ENCODE peak calls at places on chromosome 1, in ten cellular contexts. One of them, this sample, is unnamed.

GRCh38 chr1:62906428-62906886 is 122.5 kb downstream of the ATG4C start:
- DNase-seq in amniotic stem cell: no peak
- DNase-seq in cardiac septum: no peak
- DNase-seq in ELR: peak; percentile 32
- DNase-seq in activated CD4-positive, CD25-positive, alpha-beta regulatory T cell: no peak
- DNase-seq in heart left ventricle: no peak
- DNase-seq in AG04450: no peak
- DNase-seq in activated T-helper 1 cell treated with anti-CD3 and anti-CD28 coated beads, Interleukin-2, amount 50 U/mL, for 16 hours: no peak
- DNase-seq in NCI-H345: peak; percentile 36
- DNase-seq in activated CD8-positive, alpha-beta memory T cell treated with anti-CD3 and anti-CD28 coated beads for 48 hours: no peak
- DNase-seq in this sample: no peak

GRCh38 chr1:84347547-84348239 is 46.2 kb downstream of the SAMD13 start:
- DNase-seq in amniotic stem cell: no peak
- DNase-seq in cardiac septum: no peak
- DNase-seq in ELR: no peak
- DNase-seq in activated CD4-positive, CD25-positive, alpha-beta regulatory T cell: no peak
- DNase-seq in heart left ventricle: no peak
- DNase-seq in AG04450: no peak
- DNase-seq in activated T-helper 1 cell treated with anti-CD3 and anti-CD28 coated beads, Interleukin-2, amount 50 U/mL, for 16 hours: no peak
- DNase-seq in NCI-H345: no peak
- DNase-seq in activated CD8-positive, alpha-beta memory T cell treated with anti-CD3 and anti-CD28 coated beads for 48 hours: no peak
- DNase-seq in this sample: no peak

GRCh38 chr1:6743189-6744101 is 41.8 kb upstream of the CAMTA1 start:
- DNase-seq in amniotic stem cell: peak; percentile 57
- DNase-seq in cardiac septum: peak; percentile 75
- DNase-seq in ELR: peak; percentile 70
- DNase-seq in activated CD4-positive, CD25-positive, alpha-beta regulatory T cell: no peak
- DNase-seq in heart left ventricle: peak; percentile 63
- DNase-seq in AG04450: peak; percentile 36
- DNase-seq in activated T-helper 1 cell treated with anti-CD3 and anti-CD28 coated beads, Interleukin-2, amount 50 U/mL, for 16 hours: no peak
- DNase-seq in NCI-H345: no peak
- DNase-seq in activated CD8-positive, alpha-beta memory T cell treated with anti-CD3 and anti-CD28 coated beads for 48 hours: no peak
- DNase-seq in this sample: no peak

GRCh38 chr1:231643333-231644237 is 17.0 kb downstream of the DISC1 start:
- DNase-seq in amniotic stem cell: no peak
- DNase-seq in cardiac septum: no peak
- DNase-seq in ELR: no peak
- DNase-seq in activated CD4-positive, CD25-positive, alpha-beta regulatory T cell: no peak
- DNase-seq in heart left ventricle: no peak
- DNase-seq in AG04450: no peak
- DNase-seq in activated T-helper 1 cell treated with anti-CD3 and anti-CD28 coated beads, Interleukin-2, amount 50 U/mL, for 16 hours: no peak
- DNase-seq in NCI-H345: peak; percentile 45
- DNase-seq in activated CD8-positive, alpha-beta memory T cell treated with anti-CD3 and anti-CD28 coated beads for 48 hours: no peak
- DNase-seq in this sample: no peak

GRCh38 chr1:28971980-28972771 is 57.8 kb downstream of the EPB41 start:
- DNase-seq in amniotic stem cell: peak; percentile 70
- DNase-seq in cardiac septum: no peak
- DNase-seq in ELR: peak; percentile 95
- DNase-seq in activated CD4-positive, CD25-positive, alpha-beta regulatory T cell: no peak
- DNase-seq in heart left ventricle: no peak
- DNase-seq in AG04450: peak; percentile 82
- DNase-seq in activated T-helper 1 cell treated with anti-CD3 and anti-CD28 coated beads, Interleukin-2, amount 50 U/mL, for 16 hours: no peak
- DNase-seq in NCI-H345: no peak
- DNase-seq in activated CD8-positive, alpha-beta memory T cell treated with anti-CD3 and anti-CD28 coated beads for 48 hours: no peak
- DNase-seq in this sample: no peak

GRCh38 chr1:236280438-236281285 is 1.1 kb downstream of the ERO1B start:
- DNase-seq in amniotic stem cell: no peak
- DNase-seq in cardiac septum: no peak
- DNase-seq in ELR: no peak
- DNase-seq in activated CD4-positive, CD25-positive, alpha-beta regulatory T cell: no peak
- DNase-seq in heart left ventricle: peak; percentile 14
- DNase-seq in AG04450: no peak
- DNase-seq in activated T-helper 1 cell treated with anti-CD3 and anti-CD28 coated beads, Interleukin-2, amount 50 U/mL, for 16 hours: no peak
- DNase-seq in NCI-H345: peak; percentile 73
- DNase-seq in activated CD8-positive, alpha-beta memory T cell treated with anti-CD3 and anti-CD28 coated beads for 48 hours: no peak
- DNase-seq in this sample: peak; percentile 31

GRCh38 chr1:64798857-64799256 is 54.0 kb downstream of the RAVER2 start:
- DNase-seq in amniotic stem cell: no peak
- DNase-seq in cardiac septum: no peak
- DNase-seq in ELR: no peak
- DNase-seq in activated CD4-positive, CD25-positive, alpha-beta regulatory T cell: no peak
- DNase-seq in heart left ventricle: no peak
- DNase-seq in AG04450: no peak
- DNase-seq in activated T-helper 1 cell treated with anti-CD3 and anti-CD28 coated beads, Interleukin-2, amount 50 U/mL, for 16 hours: no peak
- DNase-seq in NCI-H345: no peak
- DNase-seq in activated CD8-positive, alpha-beta memory T cell treated with anti-CD3 and anti-CD28 coated beads for 48 hours: no peak
- DNase-seq in this sample: no peak

GRCh38 chr1:205343431-205344009 is 13.2 kb downstream of the KLHDC8A start:
- DNase-seq in amniotic stem cell: no peak
- DNase-seq in cardiac septum: no peak
- DNase-seq in ELR: no peak
- DNase-seq in activated CD4-positive, CD25-positive, alpha-beta regulatory T cell: no peak
- DNase-seq in heart left ventricle: no peak
- DNase-seq in AG04450: no peak
- DNase-seq in activated T-helper 1 cell treated with anti-CD3 and anti-CD28 coated beads, Interleukin-2, amount 50 U/mL, for 16 hours: no peak
- DNase-seq in NCI-H345: no peak
- DNase-seq in activated CD8-positive, alpha-beta memory T cell treated with anti-CD3 and anti-CD28 coated beads for 48 hours: no peak
- DNase-seq in this sample: no peak

GRCh38 chr1:90402893-90403849 is 313.9 kb downstream of the BARHL2 start:
- DNase-seq in amniotic stem cell: peak; percentile 68
- DNase-seq in cardiac septum: no peak
- DNase-seq in ELR: peak; percentile 99
- DNase-seq in activated CD4-positive, CD25-positive, alpha-beta regulatory T cell: no peak
- DNase-seq in heart left ventricle: no peak
- DNase-seq in AG04450: peak; percentile 87
- DNase-seq in activated T-helper 1 cell treated with anti-CD3 and anti-CD28 coated beads, Interleukin-2, amount 50 U/mL, for 16 hours: no peak
- DNase-seq in NCI-H345: peak; percentile 32
- DNase-seq in activated CD8-positive, alpha-beta memory T cell treated with anti-CD3 and anti-CD28 coated beads for 48 hours: no peak
- DNase-seq in this sample: no peak

GRCh38 chr1:86757272-86757984 is 53.1 kb downstream of the SH3GLB1 start:
- DNase-seq in amniotic stem cell: no peak
- DNase-seq in cardiac septum: no peak
- DNase-seq in ELR: no peak
- DNase-seq in activated CD4-positive, CD25-positive, alpha-beta regulatory T cell: no peak
- DNase-seq in heart left ventricle: no peak
- DNase-seq in AG04450: no peak
- DNase-seq in activated T-helper 1 cell treated with anti-CD3 and anti-CD28 coated beads, Interleukin-2, amount 50 U/mL, for 16 hours: no peak
- DNase-seq in NCI-H345: no peak
- DNase-seq in activated CD8-positive, alpha-beta memory T cell treated with anti-CD3 and anti-CD28 coated beads for 48 hours: no peak
- DNase-seq in this sample: no peak

GRCh38 chr1:169201084-169201619 is 94.7 kb downstream of the ATP1B1 start:
- DNase-seq in amniotic stem cell: peak; percentile 1
- DNase-seq in cardiac septum: no peak
- DNase-seq in ELR: peak; percentile 59
- DNase-seq in activated CD4-positive, CD25-positive, alpha-beta regulatory T cell: no peak
- DNase-seq in heart left ventricle: no peak
- DNase-seq in AG04450: no peak
- DNase-seq in activated T-helper 1 cell treated with anti-CD3 and anti-CD28 coated beads, Interleukin-2, amount 50 U/mL, for 16 hours: no peak
- DNase-seq in NCI-H345: no peak
- DNase-seq in activated CD8-positive, alpha-beta memory T cell treated with anti-CD3 and anti-CD28 coated beads for 48 hours: no peak
- DNase-seq in this sample: no peak